ENCODE peak calls at places on chromosomes 16 and 17, in four cellular contexts. P is left lung, K is fibroblast of lung, U is stomach. S is an unnamed sample.

GRCh38 chr16:10013364-10013763 is 168.9 kb downstream of the GRIN2A start:
- DNase-seq in P (no peak), K (no peak), U (no peak), S (no peak)

GRCh38 chr16:20807822-20808207 is 1.5 kb downstream of the REXO5 start:
- DNase-seq in P (no peak), K (no peak), U (no peak), S (no peak)

GRCh38 chr17:64126918-64127317 is 3.0 kb downstream of the ERN1 start:
- DNase-seq in P (no peak), K (no peak), U (no peak), S (no peak)

GRCh38 chr16:85460252-85460982 is 152.7 kb upstream of the GSE1 start:
- DNase-seq in P (peak; percentile 61), K (peak; percentile 50), U (no peak), S (no peak)

GRCh38 chr16:2210009-2210332 is 692 bp downstream of the BRICD5 start:
- DNase-seq in P (no peak), K (no peak), U (no peak), S (no peak)

GRCh38 chr16:48126801-48127644 is 28.8 kb downstream of the ABCC12 start:
- DNase-seq in P (peak; percentile 81), K (peak; percentile 95), U (peak; percentile 78), S (no peak)

GRCh38 chr17:54426287-54426886 is 474.3 kb upstream of the TOM1L1 start:
- DNase-seq in P (no peak), K (no peak), U (no peak), S (no peak)

GRCh38 chr16:59212492-59213024 is 478.4 kb upstream of the GOT2 start:
- DNase-seq in P (no peak), K (no peak), U (no peak), S (no peak)

GRCh38 chr16:87702325-87702811 is 63.4 kb downstream of the KLHDC4 start:
- DNase-seq in P (no peak), K (peak; percentile 58), U (no peak), S (no peak)

GRCh38 chr17:80861360-80861861 is 130.2 kb upstream of the CHMP6 start:
- DNase-seq in P (no peak), K (peak; percentile 24), U (no peak), S (no peak)

GRCh38 chr17:83199500-83200201 is 120.2 kb downstream of the METRNL start:
- DNase-seq in P (peak; percentile 95), K (no peak), U (peak; percentile 51), S (no peak)

GRCh38 chr17:38509772-38510423 is 81.6 kb downstream of the ARHGAP23 start:
- DNase-seq in P (peak; percentile 72), K (peak; percentile 31), U (no peak), S (no peak)

GRCh38 chr16:72371307-72372081 is 199.5 kb upstream of the PMFBP1 start:
- DNase-seq in P (no peak), K (peak; percentile 52), U (no peak), S (no peak)

GRCh38 chr17:49959183-49959935 is 9.6 kb upstream of the DLX4 start:
- DNase-seq in P (no peak), K (no peak), U (no peak), S (no peak)

GRCh38 chr16:81293909-81294802 is 20.6 kb upstream of the GAN start:
- DNase-seq in P (no peak), K (no peak), U (no peak), S (no peak)

GRCh38 chr16:51237207-51237606 is 86.1 kb upstream of the SALL1 start:
- DNase-seq in P (no peak), K (no peak), U (no peak), S (no peak)
- H3K4me3 ChIP-seq in P (no peak overlapping the region), K (no peak overlapping the region), U (no peak overlapping the region), S (no peak overlapping the region)

DNA sequence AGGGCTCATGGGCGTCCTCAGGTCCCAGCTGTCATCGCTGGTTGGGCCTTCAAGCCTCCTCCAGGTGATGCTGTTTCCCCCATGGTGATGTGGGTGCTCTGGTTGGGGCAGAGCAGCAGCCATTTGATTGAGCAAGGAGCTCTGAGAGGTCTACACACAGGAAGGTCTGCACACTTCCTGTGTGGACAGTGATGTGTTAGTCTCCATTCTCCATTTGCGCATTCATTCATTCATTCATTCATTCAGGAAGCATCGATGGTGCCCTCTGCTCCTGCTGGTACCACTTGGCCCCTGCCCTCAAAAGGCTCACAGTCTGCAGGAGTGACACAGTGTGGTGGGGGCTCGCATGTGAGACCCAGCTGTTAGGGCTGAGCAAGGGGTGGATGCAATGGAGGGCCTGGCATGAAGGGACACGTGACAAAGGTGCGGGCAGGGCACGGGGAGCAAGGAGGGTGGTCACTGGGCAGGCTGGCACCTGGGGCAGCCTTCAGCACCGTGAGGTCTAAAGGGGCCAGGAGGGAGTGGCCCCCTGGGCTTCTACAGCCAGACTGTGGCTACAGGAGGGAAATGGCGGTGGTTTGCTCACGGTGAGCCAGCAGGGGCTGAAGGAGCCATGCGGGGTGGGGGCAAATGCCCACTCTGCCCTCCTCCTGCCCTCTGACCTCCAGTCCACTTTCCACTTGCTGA is 1.5 kb downstream of the ADGRG3 start:
- DNase-seq in P (peak; percentile 66), K (no peak), U (no peak), S (no peak)
- TF ChIP-seq CTCF in P (no peak), K (no peak), U (no peak), S (no peak)

DNA sequence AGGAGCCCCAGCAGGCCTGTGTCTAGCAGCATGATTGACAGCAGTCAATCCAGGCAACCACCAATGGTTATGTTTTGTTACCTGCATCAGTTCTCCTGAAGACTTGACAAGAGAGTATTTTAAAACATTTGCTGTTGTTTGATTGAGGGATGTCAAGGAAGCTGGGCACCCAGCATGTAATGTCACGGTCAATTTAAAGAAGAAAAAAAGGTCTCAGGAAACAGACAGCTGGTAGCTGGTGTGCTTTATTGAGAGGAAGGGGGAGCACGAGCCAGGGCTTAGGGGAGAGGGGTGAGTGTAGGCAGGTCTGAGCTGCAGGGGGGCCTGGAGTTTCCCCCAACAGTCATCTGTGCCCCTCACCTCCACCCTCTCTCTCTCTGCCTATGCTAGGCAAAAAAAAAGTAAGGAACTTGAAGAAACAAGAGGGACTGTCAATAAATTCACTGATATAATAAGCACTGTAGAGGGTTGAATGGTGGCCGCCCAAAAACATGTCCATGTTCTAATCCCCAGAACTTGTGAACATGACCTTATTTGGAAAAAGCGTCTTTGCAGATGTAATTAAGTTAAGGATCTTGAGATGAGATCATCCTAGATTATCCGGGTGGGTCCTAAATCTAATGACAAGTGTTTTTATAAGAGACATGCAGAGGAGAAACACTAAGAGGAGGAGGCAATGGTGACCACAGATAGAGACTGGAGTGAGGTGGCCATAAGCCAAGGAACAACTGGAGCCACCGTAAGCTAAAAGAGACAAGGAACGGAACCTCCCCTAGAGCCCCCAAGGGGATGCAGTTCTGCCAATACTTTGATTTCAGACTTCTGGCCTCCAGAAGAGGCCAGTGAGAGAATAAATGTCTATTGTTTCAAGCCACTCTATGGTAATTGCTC is 14.5 kb downstream of the TSPOAP1 start:
- DNase-seq in P (no peak), K (no peak), U (peak; percentile 14), S (no peak)
- H3K4me3 ChIP-seq in P (no peak overlapping the region), K (no peak overlapping the region), U (no peak overlapping the region), S (no peak overlapping the region)

GRCh38 chr16:11372073-11372923 is 27.0 kb downstream of the RMI2 start:
- DNase-seq in P (no peak), K (no peak), U (no peak), S (no peak)
- TF ChIP-seq CTCF in P (peak; percentile 2), K (no peak), U (no peak), S (no peak)

GRCh38 chr16:66946974-66947301 is 11.6 kb downstream of the CES2 start:
- DNase-seq in P (no peak), K (no peak), U (no peak), S (no peak)

GRCh38 chr16:66948034-66948821 is 12.8 kb upstream of the CES3 start:
- DNase-seq in P (peak; percentile 82), K (no peak), U (peak; percentile 31), S (no peak)

GRCh38 chr16:66947302-66948033 is 12.2 kb downstream of the CES2 start:
- DNase-seq in P (peak; percentile 78), K (peak; percentile 85), U (peak; percentile 89), S (peak; percentile 75)

GRCh38 chr16:66945939-66946338 is 10.6 kb downstream of the CES2 start:
- DNase-seq in P (peak; percentile 3), K (no peak), U (no peak), S (no peak)

DNA sequence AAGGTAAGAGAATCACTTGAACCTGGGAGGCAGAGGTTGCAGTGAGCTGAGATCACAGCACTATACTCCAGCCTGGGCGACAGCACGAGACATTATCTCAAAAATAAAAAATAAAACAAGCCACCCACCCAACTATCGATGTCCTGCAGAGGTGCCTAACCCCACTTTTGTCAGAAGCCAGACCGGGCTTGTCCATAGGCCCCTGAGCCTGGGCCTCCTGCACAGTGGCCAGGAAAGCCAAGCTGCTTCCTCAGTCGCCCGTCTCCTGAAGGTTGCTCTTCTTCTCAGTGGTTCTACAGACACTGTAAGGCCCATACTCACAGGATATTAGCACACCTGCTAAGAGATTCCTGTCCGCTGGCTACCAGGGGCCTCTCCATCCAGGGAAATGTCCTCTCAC is 11.2 kb downstream of the CES2 start:
- DNase-seq in P (peak; percentile 23), K (no peak), U (no peak), S (no peak)
- H3K4me3 ChIP-seq in P (no peak overlapping the region), K (no peak overlapping the region), U (no peak overlapping the region), S (no peak overlapping the region)

GRCh38 chr16:30768583-30769181 is 6.6 kb downstream of the RNF40 start:
- DNase-seq in P (peak; percentile 51), K (no peak), U (no peak), S (no peak)
- TF ChIP-seq CTCF in P (no peak), K (no peak), U (no peak), S (no peak)

DNA sequence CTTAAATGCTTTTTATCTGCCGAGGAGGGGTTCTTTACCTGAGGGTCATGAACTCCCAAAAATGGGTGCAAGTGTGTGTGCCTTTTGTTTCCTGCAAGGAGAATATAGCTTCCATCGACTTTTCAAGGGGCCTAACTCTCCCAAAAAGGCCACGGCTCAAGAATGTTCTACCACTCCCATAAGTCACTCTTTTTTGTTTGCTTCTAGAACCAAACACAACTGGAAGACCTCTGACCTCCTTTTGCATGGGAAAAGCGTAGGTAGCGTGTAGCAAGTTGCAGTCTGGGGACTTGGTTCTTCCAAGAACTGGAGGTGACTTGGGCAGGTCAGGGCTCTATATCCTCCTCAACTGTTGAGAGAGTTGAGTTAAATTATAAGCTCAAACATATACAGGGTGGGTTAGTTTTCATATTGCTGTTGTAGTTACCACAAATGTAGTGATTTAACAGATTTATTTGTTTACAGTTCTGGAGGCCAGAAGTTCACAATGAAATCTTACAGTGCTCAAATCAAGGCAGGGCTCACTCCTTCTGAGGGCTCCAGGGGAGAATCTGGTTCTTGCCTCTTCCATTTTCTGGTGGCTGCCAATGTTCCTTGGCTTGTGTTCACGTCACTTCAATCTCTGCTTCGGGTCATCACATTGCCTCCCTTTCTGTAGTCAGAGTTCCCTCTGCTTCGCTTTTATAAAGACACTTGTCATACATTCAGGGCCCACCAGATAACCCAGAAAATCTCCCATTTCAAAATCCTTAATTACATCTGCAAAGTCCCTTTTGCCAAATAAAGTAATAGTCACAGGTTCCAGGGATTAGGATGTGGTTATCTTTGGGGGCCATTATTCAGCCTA is 1.4 kb downstream of the TMEM97 start:
- DNase-seq in P (no peak), K (peak; percentile 18), U (no peak), S (no peak)
- H3K4me3 ChIP-seq in P (peak overlapping the region; percentile 67), K (peak overlapping the region; percentile 82), U (peak overlapping the region; percentile 84), S (peak overlapping the region; percentile 74)

GRCh38 chr17:82031885-82032627 is 578 bp downstream of the RAC3 start:
- DNase-seq in P (peak; percentile 86), K (no peak), U (peak; percentile 74), S (no peak)
- TF ChIP-seq CTCF in P (no peak), K (no peak), U (no peak), S (no peak)